ENCODE peak calls at places on chromosomes 5 and 9, in four cellular contexts. One of them, this sample, is unnamed.

GRCh38 chr5:95631991-95632675 is 12.2 kb downstream of the GPR150 start:
- DNase-seq in RWPE1: no peak
- DNase-seq in AG04450: no peak
- DNase-seq in GM23248: peak; percentile 72
- DNase-seq in this sample: no peak

GRCh38 chr5:80754900-80755299 is 100.1 kb upstream of the DHFR start:
- DNase-seq in RWPE1: no peak
- DNase-seq in GM23248: peak; percentile 24
- DNase-seq in AG04450: no peak
- DNase-seq in this sample: no peak

GRCh38 chr5:138709216-138709615 is 44.0 kb upstream of the CTNNA1 start:
- DNase-seq in AG04450: no peak
- DNase-seq in RWPE1: no peak
- DNase-seq in GM23248: no peak
- DNase-seq in this sample: no peak

GRCh38 chr5:51632794-51633193 is 249.5 kb downstream of the ISL1 start:
- DNase-seq in AG04450: no peak
- DNase-seq in RWPE1: no peak
- DNase-seq in GM23248: no peak
- DNase-seq in this sample: no peak

GRCh38 chr9:126318858-126319257 is 7.8 kb upstream of the MVB12B start:
- DNase-seq in AG04450: no peak
- DNase-seq in GM23248: no peak
- DNase-seq in RWPE1: no peak
- DNase-seq in this sample: no peak

GRCh38 chr5:163915481-163915961 is 410.1 kb downstream of the MAT2B start:
- DNase-seq in AG04450: peak; percentile 6
- DNase-seq in GM23248: no peak
- DNase-seq in RWPE1: no peak
- DNase-seq in this sample: no peak

GRCh38 chr5:177369050-177369912 is 11.6 kb downstream of the RGS14 start:
- DNase-seq in GM23248: peak; percentile 65
- DNase-seq in AG04450: no peak
- DNase-seq in RWPE1: peak; percentile 74
- DNase-seq in this sample: no peak

GRCh38 chr9:137535120-137535428 is 15.1 kb downstream of the PNPLA7 start:
- DNase-seq in RWPE1: no peak
- DNase-seq in GM23248: no peak
- DNase-seq in AG04450: no peak
- DNase-seq in this sample: no peak

GRCh38 chr5:67366256-67366655 is 169.7 kb upstream of the CD180 start:
- DNase-seq in GM23248: no peak
- DNase-seq in RWPE1: no peak
- DNase-seq in AG04450: no peak
- DNase-seq in this sample: no peak

GRCh38 chr9:133393399-133393798 is 17.2 kb downstream of the STKLD1 start:
- DNase-seq in GM23248: no peak
- DNase-seq in RWPE1: no peak
- DNase-seq in AG04450: no peak
- DNase-seq in this sample: no peak

GRCh38 chr5:134177197-134178171 is 734 bp upstream of the SKP1 start:
- DNase-seq in GM23248: peak; percentile 82
- DNase-seq in AG04450: peak; percentile 48
- DNase-seq in RWPE1: peak; percentile 89
- DNase-seq in this sample: peak; percentile 40

GRCh38 chr9:16637938-16638337 is 232.5 kb downstream of the BNC2 start:
- DNase-seq in RWPE1: no peak
- DNase-seq in AG04450: no peak
- DNase-seq in GM23248: no peak
- DNase-seq in this sample: no peak

GRCh38 chr5:14267166-14267838 is 124.2 kb downstream of the TRIO start:
- DNase-seq in AG04450: no peak
- DNase-seq in RWPE1: no peak
- DNase-seq in GM23248: no peak
- DNase-seq in this sample: no peak

GRCh38 chr5:57383093-57383861 is 99.3 kb downstream of the ACTBL2 start:
- DNase-seq in RWPE1: peak; percentile 92
- DNase-seq in GM23248: peak; percentile 90
- DNase-seq in AG04450: peak; percentile 93
- DNase-seq in this sample: peak; percentile 50

GRCh38 chr5:73519531-73520283 is 21.5 kb downstream of the BTF3 start:
- DNase-seq in RWPE1: peak; percentile 93
- DNase-seq in GM23248: peak; percentile 85
- DNase-seq in AG04450: peak; percentile 56
- DNase-seq in this sample: peak; percentile 44

GRCh38 chr5:102858808-102859207 is 103.7 kb downstream of the PAM start:
- DNase-seq in AG04450: no peak
- DNase-seq in RWPE1: no peak
- DNase-seq in GM23248: peak; percentile 87
- DNase-seq in this sample: peak; percentile 18

GRCh38 chr5:79505138-79505537 is 8.8 kb downstream of the HOMER1 start:
- DNase-seq in AG04450: no peak
- DNase-seq in RWPE1: no peak
- DNase-seq in GM23248: no peak
- DNase-seq in this sample: no peak

GRCh38 chr5:113343343-113343742 is 91.4 kb downstream of the TSSK1B start:
- DNase-seq in GM23248: peak; percentile 14
- DNase-seq in AG04450: no peak
- DNase-seq in RWPE1: no peak
- DNase-seq in this sample: peak; percentile 39

GRCh38 chr5:158212915-158213314 is 354.0 kb upstream of the CLINT1 start:
- DNase-seq in AG04450: no peak
- DNase-seq in RWPE1: peak; percentile 25
- DNase-seq in GM23248: peak; percentile 21
- DNase-seq in this sample: no peak

GRCh38 chr9:110650261-110650660 is 18.3 kb upstream of the MUSK start:
- DNase-seq in RWPE1: no peak
- DNase-seq in GM23248: peak; percentile 93
- DNase-seq in AG04450: peak; percentile 76
- DNase-seq in this sample: no peak

GRCh38 chr5:11240293-11241190 is 479.5 kb upstream of the DAP start:
- DNase-seq in RWPE1: no peak
- DNase-seq in GM23248: no peak
- DNase-seq in AG04450: no peak
- DNase-seq in this sample: no peak

GRCh38 chr9:14942037-14942436 is 31.8 kb upstream of the FREM1 start:
- DNase-seq in GM23248: peak; percentile 8
- DNase-seq in AG04450: no peak
- DNase-seq in RWPE1: no peak
- DNase-seq in this sample: no peak

GRCh38 chr5:109388407-109388806 is 21.4 kb downstream of the PJA2 start:
- DNase-seq in GM23248: peak; percentile 65
- DNase-seq in RWPE1: peak; percentile 48
- DNase-seq in AG04450: no peak
- DNase-seq in this sample: no peak

GRCh38 chr9:92807757-92808725 is 43.4 kb upstream of the BICD2 start:
- DNase-seq in RWPE1: no peak
- DNase-seq in GM23248: peak; percentile 16
- DNase-seq in AG04450: no peak
- DNase-seq in this sample: no peak

GRCh38 chr9:99478469-99479027 is 256.5 kb downstream of the SEC61B start:
- DNase-seq in GM23248: no peak
- DNase-seq in RWPE1: no peak
- DNase-seq in AG04450: no peak
- DNase-seq in this sample: no peak

GRCh38 chr5:18395126-18396110 is 761.2 kb downstream of the TAF11L14 start:
- DNase-seq in AG04450: no peak
- DNase-seq in RWPE1: peak; percentile 8
- DNase-seq in GM23248: no peak
- DNase-seq in this sample: no peak

GRCh38 chr5:32182463-32183081 is 8.5 kb upstream of the GOLPH3 start:
- DNase-seq in AG04450: no peak
- DNase-seq in RWPE1: no peak
- DNase-seq in GM23248: no peak
- DNase-seq in this sample: no peak

GRCh38 chr9:91047993-91048607 is 246.5 kb downstream of the SYK start:
- DNase-seq in RWPE1: peak; percentile 49
- DNase-seq in GM23248: peak; percentile 90
- DNase-seq in AG04450: no peak
- DNase-seq in this sample: no peak

GRCh38 chr5:180330810-180331646 is 22.1 kb downstream of the GFPT2 start:
- DNase-seq in AG04450: peak; percentile 88
- DNase-seq in RWPE1: peak; percentile 97
- DNase-seq in GM23248: peak; percentile 98
- DNase-seq in this sample: no peak

DNA sequence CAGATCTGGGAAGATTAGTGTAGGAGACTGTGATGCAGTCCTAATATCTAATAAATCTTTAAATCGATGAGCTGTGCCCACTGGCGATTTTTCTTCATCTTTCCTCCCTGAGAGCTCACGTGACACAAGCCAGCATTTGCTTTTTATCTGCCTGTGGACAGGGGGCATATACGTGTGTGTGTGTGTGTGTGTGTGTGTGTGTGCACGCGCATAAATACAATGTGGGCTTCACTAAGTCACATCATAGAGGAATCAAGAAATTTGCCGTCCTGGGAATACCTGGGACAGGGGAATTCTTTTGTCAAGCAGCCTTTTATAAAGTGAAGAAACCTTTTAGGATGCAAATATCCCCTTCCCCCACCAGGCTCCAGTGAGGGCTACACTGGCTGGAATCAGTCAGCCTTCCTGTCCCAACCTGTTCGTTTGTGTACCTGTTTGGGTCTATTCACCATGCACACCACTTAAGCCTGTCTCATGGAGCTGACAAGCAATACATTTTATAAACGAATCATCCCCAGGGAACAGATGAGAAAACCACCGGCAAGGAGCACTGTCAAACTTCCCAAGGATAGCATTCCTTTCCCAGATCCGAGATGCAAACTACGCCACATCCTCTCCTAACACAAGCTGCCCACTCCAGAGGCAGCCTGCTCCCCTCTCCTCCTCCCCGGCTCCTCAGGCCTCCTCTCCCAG is 2.7 kb downstream of the EPB41L4B start:
- DNase-seq in AG04450: no peak
- DNase-seq in RWPE1: peak; percentile 85
- DNase-seq in GM23248: no peak
- DNase-seq in this sample: peak; percentile 72
- H3K27ac ChIP-seq in AG04450: no peak overlapping the region
- H3K27ac ChIP-seq in RWPE1: peak overlapping the region; percentile 84
- H3K27ac ChIP-seq in GM23248: no peak overlapping the region
- H3K27ac ChIP-seq in this sample: peak overlapping the region; percentile 71

GRCh38 chr9:112558476-112558875 is 71.8 kb downstream of the KIAA1958 start:
- DNase-seq in AG04450: no peak
- DNase-seq in RWPE1: peak; percentile 81
- DNase-seq in GM23248: peak; percentile 87
- DNase-seq in this sample: no peak
- H3K27ac ChIP-seq in AG04450: no peak overlapping the region
- H3K27ac ChIP-seq in RWPE1: no peak overlapping the region
- H3K27ac ChIP-seq in GM23248: peak overlapping the region; percentile 74
- H3K27ac ChIP-seq in this sample: no peak overlapping the region

GRCh38 chr9:37801959-37802711 is 1.5 kb downstream of the DCAF10 start:
- DNase-seq in GM23248: no peak
- DNase-seq in RWPE1: no peak
- DNase-seq in AG04450: no peak
- DNase-seq in this sample: no peak
- H3K27ac ChIP-seq in GM23248: peak overlapping the region; percentile 76
- H3K27ac ChIP-seq in RWPE1: no peak overlapping the region
- H3K27ac ChIP-seq in AG04450: peak overlapping the region; percentile 57
- H3K27ac ChIP-seq in this sample: no peak overlapping the region

GRCh38 chr5:76607353-76607871 is 15.8 kb downstream of the F2RL2 start:
- DNase-seq in GM23248: peak; percentile 38
- DNase-seq in RWPE1: no peak
- DNase-seq in AG04450: no peak
- DNase-seq in this sample: no peak

GRCh38 chr5:76606665-76607064 is 16.5 kb downstream of the F2RL2 start:
- DNase-seq in AG04450: no peak
- DNase-seq in GM23248: no peak
- DNase-seq in RWPE1: no peak
- DNase-seq in this sample: no peak

GRCh38 chr5:76604838-76605237 is 18.4 kb downstream of the F2RL2 start:
- DNase-seq in GM23248: peak; percentile 74
- DNase-seq in AG04450: no peak
- DNase-seq in RWPE1: no peak
- DNase-seq in this sample: no peak

GRCh38 chr5:76610196-76610595 is 13.0 kb downstream of the F2RL2 start:
- DNase-seq in GM23248: peak; percentile 3
- DNase-seq in AG04450: no peak
- DNase-seq in RWPE1: no peak
- DNase-seq in this sample: no peak

GRCh38 chr5:76608833-76609232 is 14.4 kb downstream of the F2RL2 start:
- DNase-seq in RWPE1: no peak
- DNase-seq in GM23248: peak; percentile 45
- DNase-seq in AG04450: peak; percentile 79
- DNase-seq in this sample: no peak
- H3K27ac ChIP-seq in RWPE1: no peak overlapping the region
- H3K27ac ChIP-seq in GM23248: no peak overlapping the region
- H3K27ac ChIP-seq in AG04450: peak overlapping the region; percentile 54
- H3K27ac ChIP-seq in this sample: no peak overlapping the region

GRCh38 chr9:127955294-127956015 is 17.8 kb upstream of the DPM2 start:
- DNase-seq in GM23248: peak; percentile 65
- DNase-seq in RWPE1: peak; percentile 94
- DNase-seq in AG04450: no peak
- DNase-seq in this sample: peak; percentile 67
- H3K27ac ChIP-seq in GM23248: no peak overlapping the region
- H3K27ac ChIP-seq in RWPE1: peak overlapping the region; percentile 88
- H3K27ac ChIP-seq in AG04450: no peak overlapping the region
- H3K27ac ChIP-seq in this sample: peak overlapping the region; percentile 77

GRCh38 chr5:88873447-88873846 is 9.5 kb downstream of the MEF2C start:
- DNase-seq in AG04450: no peak
- DNase-seq in GM23248: no peak
- DNase-seq in RWPE1: no peak
- DNase-seq in this sample: no peak
- H3K27ac ChIP-seq in AG04450: no peak overlapping the region
- H3K27ac ChIP-seq in GM23248: no peak overlapping the region
- H3K27ac ChIP-seq in RWPE1: no peak overlapping the region
- H3K27ac ChIP-seq in this sample: no peak overlapping the region

DNA sequence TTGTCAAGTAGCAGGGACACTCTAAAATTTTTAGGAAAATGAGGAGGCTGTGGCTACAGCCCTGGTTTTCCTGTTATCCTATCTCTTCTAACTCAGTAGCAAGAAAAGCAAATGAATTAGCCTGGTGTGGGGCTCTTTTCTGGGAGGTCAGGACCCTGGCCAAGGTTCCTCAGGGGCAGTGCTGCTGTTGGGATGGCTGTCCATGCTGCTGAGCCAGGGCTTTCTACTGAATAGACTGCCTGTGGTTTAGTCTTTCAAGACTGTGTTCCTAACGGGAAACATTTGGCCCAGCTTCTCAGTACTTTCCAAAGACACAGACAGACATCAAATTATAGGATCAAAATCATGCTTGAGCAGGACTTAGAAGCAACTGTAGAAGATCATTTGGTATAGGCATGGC is 18.1 kb downstream of the TNC start:
- DNase-seq in RWPE1: no peak
- DNase-seq in GM23248: no peak
- DNase-seq in AG04450: no peak
- DNase-seq in this sample: no peak
- H3K27ac ChIP-seq in RWPE1: no peak overlapping the region
- H3K27ac ChIP-seq in GM23248: no peak overlapping the region
- H3K27ac ChIP-seq in AG04450: no peak overlapping the region
- H3K27ac ChIP-seq in this sample: no peak overlapping the region

DNA sequence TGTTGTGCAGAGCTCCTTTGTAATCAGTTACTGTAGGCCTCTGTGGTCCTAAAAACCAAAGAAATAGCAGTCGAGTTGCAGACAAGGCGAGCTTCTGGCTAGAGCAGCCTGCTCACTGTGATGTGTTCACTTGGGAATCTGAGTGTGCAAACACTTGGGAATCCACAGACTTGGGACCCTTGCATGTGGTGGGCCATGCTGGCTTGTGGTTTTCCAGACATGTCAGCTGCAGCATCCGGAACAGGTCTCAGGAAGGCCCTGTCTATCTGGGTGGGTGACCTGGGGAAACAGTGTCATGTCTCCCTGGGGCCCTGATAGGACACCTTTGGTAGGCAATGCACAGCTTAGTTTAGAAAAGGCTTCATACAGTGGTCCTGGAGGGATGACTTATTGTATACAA is 66.4 kb downstream of the WWC1 start:
- DNase-seq in GM23248: no peak
- DNase-seq in RWPE1: no peak
- DNase-seq in AG04450: no peak
- DNase-seq in this sample: no peak
- H3K27ac ChIP-seq in GM23248: no peak overlapping the region
- H3K27ac ChIP-seq in RWPE1: no peak overlapping the region
- H3K27ac ChIP-seq in AG04450: no peak overlapping the region
- H3K27ac ChIP-seq in this sample: no peak overlapping the region

This sample was measured in epithelial cell of prostate.